ENCODE peak calls at places on chromosomes 13 and 19, in five cellular contexts. One of them, this sample, is unnamed.

GRCh38 chr19:39506944-39507714 is 7.8 kb upstream of the SELENOV start:
- DNase-seq in psoas muscle: no peak
- DNase-seq in esophagus squamous epithelium: no peak
- DNase-seq in left ventricle myocardium inferior: no peak
- DNase-seq in neural progenitor cell: peak; percentile 95
- DNase-seq in this sample: peak; percentile 29

GRCh38 chr13:31965361-31966066 is 66.1 kb upstream of the FRY start:
- DNase-seq in psoas muscle: no peak
- DNase-seq in esophagus squamous epithelium: no peak
- DNase-seq in left ventricle myocardium inferior: no peak
- DNase-seq in neural progenitor cell: no peak
- DNase-seq in this sample: no peak

GRCh38 chr13:39484506-39485313 is 118.3 kb downstream of the LHFPL6 start:
- DNase-seq in psoas muscle: no peak
- DNase-seq in esophagus squamous epithelium: no peak
- DNase-seq in left ventricle myocardium inferior: no peak
- DNase-seq in neural progenitor cell: no peak
- DNase-seq in this sample: no peak

GRCh38 chr19:5170329-5170745 is 170.3 kb downstream of the PTPRS start:
- DNase-seq in psoas muscle: no peak
- DNase-seq in esophagus squamous epithelium: no peak
- DNase-seq in left ventricle myocardium inferior: no peak
- DNase-seq in neural progenitor cell: no peak
- DNase-seq in this sample: peak; percentile 75

GRCh38 chr13:67061750-67062149 is 168.4 kb downstream of the PCDH9 start:
- DNase-seq in psoas muscle: no peak
- DNase-seq in esophagus squamous epithelium: no peak
- DNase-seq in left ventricle myocardium inferior: no peak
- DNase-seq in neural progenitor cell: no peak
- DNase-seq in this sample: no peak

GRCh38 chr13:20391597-20392452 is 133.8 kb downstream of the CRYL1 start:
- DNase-seq in psoas muscle: no peak
- DNase-seq in esophagus squamous epithelium: no peak
- DNase-seq in left ventricle myocardium inferior: no peak
- DNase-seq in neural progenitor cell: peak; percentile 7
- DNase-seq in this sample: peak; percentile 58

GRCh38 chr19:15640294-15640903 is at the start of gene CYP4F3:
- DNase-seq in psoas muscle: no peak
- DNase-seq in esophagus squamous epithelium: no peak
- DNase-seq in left ventricle myocardium inferior: peak; percentile 74
- DNase-seq in neural progenitor cell: no peak
- DNase-seq in this sample: peak; percentile 86

GRCh38 chr13:60990032-60990733 is 425.5 kb downstream of the PCDH20 start:
- DNase-seq in psoas muscle: no peak
- DNase-seq in esophagus squamous epithelium: no peak
- DNase-seq in left ventricle myocardium inferior: no peak
- DNase-seq in neural progenitor cell: peak; percentile 3
- DNase-seq in this sample: peak; percentile 38

GRCh38 chr19:35718345-35719041 is 690 bp downstream of the KMT2B start:
- DNase-seq in psoas muscle: peak; percentile 70
- DNase-seq in esophagus squamous epithelium: no peak
- DNase-seq in left ventricle myocardium inferior: peak; percentile 43
- DNase-seq in neural progenitor cell: no peak
- DNase-seq in this sample: peak; percentile 78

GRCh38 chr13:64936879-64937278 is 2293.3 kb downstream of the PCDH9 start:
- DNase-seq in psoas muscle: no peak
- DNase-seq in esophagus squamous epithelium: no peak
- DNase-seq in left ventricle myocardium inferior: no peak
- DNase-seq in neural progenitor cell: no peak
- DNase-seq in this sample: no peak

GRCh38 chr19:56617531-56617930 is 22.4 kb downstream of the ZNF71 start:
- DNase-seq in psoas muscle: no peak
- DNase-seq in esophagus squamous epithelium: no peak
- DNase-seq in left ventricle myocardium inferior: no peak
- DNase-seq in neural progenitor cell: no peak
- DNase-seq in this sample: no peak

GRCh38 chr13:77528834-77529500 is 6.5 kb upstream of the SCEL start:
- DNase-seq in psoas muscle: no peak
- DNase-seq in esophagus squamous epithelium: no peak
- DNase-seq in left ventricle myocardium inferior: no peak
- DNase-seq in neural progenitor cell: no peak
- DNase-seq in this sample: no peak

GRCh38 chr19:50817941-50818858 is 5.4 kb downstream of the KLK1 start:
- DNase-seq in psoas muscle: peak; percentile 63
- DNase-seq in esophagus squamous epithelium: no peak
- DNase-seq in left ventricle myocardium inferior: peak; percentile 37
- DNase-seq in neural progenitor cell: peak; percentile 92
- DNase-seq in this sample: peak; percentile 70

GRCh38 chr13:33615436-33615835 is 202.5 kb upstream of the RFC3 start:
- DNase-seq in psoas muscle: no peak
- DNase-seq in esophagus squamous epithelium: no peak
- DNase-seq in left ventricle myocardium inferior: no peak
- DNase-seq in neural progenitor cell: no peak
- DNase-seq in this sample: no peak

GRCh38 chr19:7550987-7551761 is 15.7 kb downstream of the PNPLA6 start:
- DNase-seq in psoas muscle: peak; percentile 90
- DNase-seq in esophagus squamous epithelium: no peak
- DNase-seq in left ventricle myocardium inferior: peak; percentile 62
- DNase-seq in neural progenitor cell: peak; percentile 97
- DNase-seq in this sample: peak; percentile 88

GRCh38 chr13:84651288-84651687 is 769.0 kb upstream of the SLITRK1 start:
- DNase-seq in psoas muscle: no peak
- DNase-seq in esophagus squamous epithelium: no peak
- DNase-seq in left ventricle myocardium inferior: no peak
- DNase-seq in neural progenitor cell: no peak
- DNase-seq in this sample: no peak

GRCh38 chr13:84655677-84656076 is 773.4 kb upstream of the SLITRK1 start:
- DNase-seq in psoas muscle: no peak
- DNase-seq in esophagus squamous epithelium: no peak
- DNase-seq in left ventricle myocardium inferior: no peak
- DNase-seq in neural progenitor cell: no peak
- DNase-seq in this sample: no peak

GRCh38 chr13:84658881-84659661 is 776.8 kb upstream of the SLITRK1 start:
- DNase-seq in psoas muscle: no peak
- DNase-seq in esophagus squamous epithelium: no peak
- DNase-seq in left ventricle myocardium inferior: no peak
- DNase-seq in neural progenitor cell: no peak
- DNase-seq in this sample: no peak

GRCh38 chr13:84653915-84654534 is 771.8 kb upstream of the SLITRK1 start:
- DNase-seq in psoas muscle: no peak
- DNase-seq in esophagus squamous epithelium: no peak
- DNase-seq in left ventricle myocardium inferior: peak; percentile 66
- DNase-seq in neural progenitor cell: no peak
- DNase-seq in this sample: peak; percentile 46

GRCh38 chr13:84654654-84655244 is 772.5 kb upstream of the SLITRK1 start:
- DNase-seq in psoas muscle: no peak
- DNase-seq in esophagus squamous epithelium: no peak
- DNase-seq in left ventricle myocardium inferior: no peak
- DNase-seq in neural progenitor cell: peak; percentile 87
- DNase-seq in this sample: no peak
- H3K27ac ChIP-seq in psoas muscle: no peak overlapping the region
- H3K27ac ChIP-seq in esophagus squamous epithelium: no peak overlapping the region
- H3K27ac ChIP-seq in left ventricle myocardium inferior: peak overlapping the region; percentile 87
- H3K27ac ChIP-seq in neural progenitor cell: peak overlapping the region; percentile 89
- H3K27ac ChIP-seq in this sample: no peak overlapping the region

GRCh38 chr13:112056739-112057433 is 10.1 kb upstream of the SOX1 start:
- DNase-seq in psoas muscle: no peak
- DNase-seq in esophagus squamous epithelium: no peak
- DNase-seq in left ventricle myocardium inferior: no peak
- DNase-seq in neural progenitor cell: peak; percentile 34
- DNase-seq in this sample: no peak

GRCh38 chr13:112055417-112056206 is 11.3 kb upstream of the SOX1 start:
- DNase-seq in psoas muscle: no peak
- DNase-seq in esophagus squamous epithelium: no peak
- DNase-seq in left ventricle myocardium inferior: no peak
- DNase-seq in neural progenitor cell: peak; percentile 52
- DNase-seq in this sample: no peak

GRCh38 chr13:112057434-112057735 is 9.6 kb upstream of the SOX1 start:
- DNase-seq in psoas muscle: no peak
- DNase-seq in esophagus squamous epithelium: no peak
- DNase-seq in left ventricle myocardium inferior: no peak
- DNase-seq in neural progenitor cell: peak; percentile 38
- DNase-seq in this sample: no peak

GRCh38 chr13:112055032-112055416 is 11.9 kb upstream of the SOX1 start:
- DNase-seq in psoas muscle: no peak
- DNase-seq in esophagus squamous epithelium: no peak
- DNase-seq in left ventricle myocardium inferior: no peak
- DNase-seq in neural progenitor cell: no peak
- DNase-seq in this sample: no peak

DNA sequence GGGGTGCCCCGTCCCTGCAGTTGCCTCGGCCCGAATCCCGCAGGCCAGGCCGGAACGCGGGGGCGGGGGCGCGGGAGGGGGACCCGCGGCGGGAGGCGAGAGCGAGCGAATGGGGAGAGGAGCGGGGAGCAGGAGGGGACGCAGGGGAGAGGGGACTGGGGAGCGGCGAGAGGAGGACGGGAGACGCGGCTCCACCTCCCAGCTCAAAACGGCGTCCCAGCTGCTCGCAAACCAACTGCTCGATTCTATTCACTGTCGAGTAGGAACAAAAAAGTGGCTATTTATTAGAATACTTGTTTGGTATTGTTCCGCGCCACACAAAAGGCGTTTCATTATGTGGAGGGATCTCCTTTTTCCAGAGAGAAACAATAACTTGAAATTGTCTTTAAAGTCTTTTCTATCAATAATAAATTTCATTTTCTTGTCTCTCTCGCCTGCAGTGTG is 10.6 kb upstream of the SOX1 start:
- DNase-seq in psoas muscle: no peak
- DNase-seq in esophagus squamous epithelium: no peak
- DNase-seq in left ventricle myocardium inferior: no peak
- DNase-seq in neural progenitor cell: peak; percentile 73
- DNase-seq in this sample: no peak
- H3K27me3 ChIP-seq in psoas muscle: no peaks in the 10 kb centered on the region
- H3K27me3 ChIP-seq in esophagus squamous epithelium: peaks cover 61% of the 10 kb centered on the region
- H3K27me3 ChIP-seq in left ventricle myocardium inferior: peaks cover 100% of the 10 kb centered on the region
- H3K27me3 ChIP-seq in neural progenitor cell: peaks cover 100% of the 10 kb centered on the region
- H3K27me3 ChIP-seq in this sample: peaks cover 8% of the 10 kb centered on the region

GRCh38 chr13:76307157-76307556 is 579.0 kb downstream of the KCTD12 start:
- DNase-seq in psoas muscle: no peak
- DNase-seq in esophagus squamous epithelium: no peak
- DNase-seq in left ventricle myocardium inferior: no peak
- DNase-seq in neural progenitor cell: peak; percentile 43
- DNase-seq in this sample: no peak
- H3K27ac ChIP-seq in psoas muscle: no peak overlapping the region
- H3K27ac ChIP-seq in esophagus squamous epithelium: no peak overlapping the region
- H3K27ac ChIP-seq in left ventricle myocardium inferior: no peak overlapping the region
- H3K27ac ChIP-seq in neural progenitor cell: no peak overlapping the region
- H3K27ac ChIP-seq in this sample: no peak overlapping the region

GRCh38 chr13:57627663-57628062 is 3.9 kb upstream of the PCDH17 start:
- DNase-seq in psoas muscle: no peak
- DNase-seq in esophagus squamous epithelium: no peak
- DNase-seq in left ventricle myocardium inferior: no peak
- DNase-seq in neural progenitor cell: peak; percentile 26
- DNase-seq in this sample: no peak

GRCh38 chr13:57629821-57630235 is 1.7 kb upstream of the PCDH17 start:
- DNase-seq in psoas muscle: peak; percentile 82
- DNase-seq in esophagus squamous epithelium: no peak
- DNase-seq in left ventricle myocardium inferior: peak; percentile 91
- DNase-seq in neural progenitor cell: peak; percentile 98
- DNase-seq in this sample: peak; percentile 93

GRCh38 chr13:57630661-57631606 is 610 bp upstream of the PCDH17 start:
- DNase-seq in psoas muscle: no peak
- DNase-seq in esophagus squamous epithelium: no peak
- DNase-seq in left ventricle myocardium inferior: no peak
- DNase-seq in neural progenitor cell: peak; percentile 37
- DNase-seq in this sample: no peak

GRCh38 chr13:57631607-57632275 is at the start of gene PCDH17:
- DNase-seq in psoas muscle: peak; percentile 53
- DNase-seq in esophagus squamous epithelium: no peak
- DNase-seq in left ventricle myocardium inferior: peak; percentile 23
- DNase-seq in neural progenitor cell: peak; percentile 70
- DNase-seq in this sample: peak; percentile 37

DNA sequence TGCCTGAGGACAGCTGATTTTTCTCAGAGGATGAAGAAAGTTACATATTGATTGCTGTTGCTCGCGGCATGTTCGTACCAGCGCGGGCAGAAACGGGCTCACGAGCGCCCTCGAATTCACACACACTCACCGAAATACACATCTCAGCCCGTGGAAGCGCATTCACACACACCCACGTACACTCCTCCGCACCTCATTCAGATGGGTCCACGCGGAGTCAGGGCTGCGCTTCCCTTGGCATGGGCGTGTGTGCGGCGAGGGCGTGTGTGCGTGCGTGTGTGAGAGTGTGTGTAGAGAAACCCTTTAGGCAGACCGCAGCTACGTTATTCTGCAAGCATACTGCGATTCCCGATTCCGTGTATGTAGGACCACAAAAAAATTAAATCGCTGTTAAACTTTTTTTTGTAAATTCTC is 2.1 kb upstream of the PCDH17 start:
- DNase-seq in psoas muscle: no peak
- DNase-seq in esophagus squamous epithelium: no peak
- DNase-seq in left ventricle myocardium inferior: no peak
- DNase-seq in neural progenitor cell: no peak
- DNase-seq in this sample: peak; percentile 50
- H3K27me3 ChIP-seq in psoas muscle: no peaks in the 10 kb centered on the region
- H3K27me3 ChIP-seq in esophagus squamous epithelium: peaks cover 21% of the 10 kb centered on the region
- H3K27me3 ChIP-seq in left ventricle myocardium inferior: peaks cover 58% of the 10 kb centered on the region
- H3K27me3 ChIP-seq in neural progenitor cell: peaks cover 63% of the 10 kb centered on the region
- H3K27me3 ChIP-seq in this sample: no peaks in the 10 kb centered on the region

DNA sequence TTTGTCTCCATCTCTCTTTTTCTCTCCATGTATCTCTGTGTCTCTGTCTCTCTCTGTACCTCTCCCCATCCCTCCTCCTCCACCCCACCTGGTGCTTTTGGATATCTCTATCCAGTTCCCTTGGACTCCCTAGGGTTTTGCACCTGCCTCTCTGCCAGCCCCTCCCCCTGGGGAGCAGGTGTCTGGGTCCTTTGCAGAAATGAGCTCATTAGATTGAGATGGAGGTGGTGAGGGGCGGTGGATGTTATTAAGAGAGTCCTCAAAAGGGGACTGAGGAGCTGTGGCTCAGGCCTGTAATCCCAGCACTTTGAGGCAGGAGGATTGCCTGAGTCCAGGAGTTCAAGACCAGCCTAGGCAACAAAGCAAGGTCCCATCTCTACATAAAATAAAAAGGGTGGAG is 2.1 kb downstream of the KCNN4 start:
- DNase-seq in psoas muscle: no peak
- DNase-seq in esophagus squamous epithelium: no peak
- DNase-seq in left ventricle myocardium inferior: no peak
- DNase-seq in neural progenitor cell: no peak
- DNase-seq in this sample: no peak
- H3K27ac ChIP-seq in psoas muscle: no peak overlapping the region
- H3K27ac ChIP-seq in esophagus squamous epithelium: peak overlapping the region; percentile 55
- H3K27ac ChIP-seq in left ventricle myocardium inferior: no peak overlapping the region
- H3K27ac ChIP-seq in neural progenitor cell: no peak overlapping the region
- H3K27ac ChIP-seq in this sample: no peak overlapping the region

DNA sequence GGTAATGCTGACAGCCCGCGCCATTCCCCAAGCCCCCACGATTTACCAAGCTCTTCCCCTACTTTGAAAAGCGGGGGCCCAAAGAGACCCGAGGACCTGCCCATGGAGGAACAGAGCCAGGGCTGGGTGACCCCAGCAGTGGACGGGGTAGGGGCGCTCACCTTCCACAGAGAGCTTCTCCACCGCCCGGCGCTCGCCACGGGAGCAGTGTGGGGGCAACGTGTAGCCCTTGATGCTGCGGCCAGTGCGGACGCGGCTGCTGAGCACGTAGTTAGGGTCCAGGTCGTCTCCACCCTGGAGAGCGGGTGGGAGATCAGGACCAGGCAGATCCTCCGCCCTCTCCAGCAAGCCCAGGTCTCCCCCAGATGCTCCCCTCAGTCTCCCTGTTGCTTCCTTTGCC is 7.4 kb downstream of the CKM start:
- DNase-seq in psoas muscle: no peak
- DNase-seq in esophagus squamous epithelium: no peak
- DNase-seq in left ventricle myocardium inferior: no peak
- DNase-seq in neural progenitor cell: no peak
- DNase-seq in this sample: peak; percentile 52
- H3K27me3 ChIP-seq in psoas muscle: no peaks in the 10 kb centered on the region
- H3K27me3 ChIP-seq in esophagus squamous epithelium: no peaks in the 10 kb centered on the region
- H3K27me3 ChIP-seq in left ventricle myocardium inferior: peaks cover 13% of the 10 kb centered on the region
- H3K27me3 ChIP-seq in neural progenitor cell: peaks cover 63% of the 10 kb centered on the region
- H3K27me3 ChIP-seq in this sample: no peaks in the 10 kb centered on the region